ENCODE peak calls at places on chromosomes 5 and 9, in five cellular contexts. L is GM06990, G is upper lobe of right lung, X is HepG2, I is foreskin fibroblast. Q is an unnamed sample.

GRCh38 chr9:125509476-125509875 is 197.5 kb downstream of the MAPKAP1 start:
- DNase-seq in I (peak; percentile 82), G (no peak), X (no peak), L (no peak), Q (no peak)

GRCh38 chr5:38316544-38317224 is 58.3 kb downstream of the EGFLAM start:
- DNase-seq in G (no peak), I (peak; percentile 47), X (no peak), L (no peak), Q (no peak)

GRCh38 chr5:149004559-149004958 is 58.3 kb downstream of the SH3TC2 start:
- DNase-seq in I (no peak), L (no peak), X (no peak), G (no peak), Q (no peak)

GRCh38 chr5:163874431-163874830 is 369.0 kb downstream of the MAT2B start:
- DNase-seq in X (no peak), L (no peak), I (no peak), G (no peak), Q (no peak)

GRCh38 chr9:95772320-95773060 is 103.0 kb upstream of the ERCC6L2 start:
- DNase-seq in X (peak; percentile 49), G (no peak), I (peak; percentile 48), L (no peak), Q (no peak)

GRCh38 chr9:522658-523057 is 308.0 kb downstream of the DOCK8 start:
- DNase-seq in L (no peak), X (no peak), I (no peak), G (no peak), Q (no peak)

GRCh38 chr5:141383345-141383744 is 803 bp downstream of the PCDHGA7 start:
- DNase-seq in L (no peak), X (no peak), I (no peak), G (no peak), Q (no peak)

GRCh38 chr9:106441283-106441682 is 421.7 kb upstream of the ZNF462 start:
- DNase-seq in G (no peak), I (no peak), X (no peak), L (no peak), Q (no peak)

GRCh38 chr9:26945591-26945990 is 1.5 kb downstream of the PLAA start:
- DNase-seq in G (no peak), X (no peak), I (no peak), L (no peak), Q (no peak)

GRCh38 chr9:130104413-130105193 is 50.9 kb downstream of the GPR107 start:
- DNase-seq in X (no peak), L (no peak), G (no peak), I (no peak), Q (no peak)

GRCh38 chr9:130110596-130111021 is 56.9 kb downstream of the GPR107 start:
- DNase-seq in X (no peak), L (no peak), G (no peak), I (no peak), Q (no peak)

GRCh38 chr9:130110166-130110565 is 56.5 kb downstream of the GPR107 start:
- DNase-seq in G (no peak), I (no peak), X (no peak), L (no peak), Q (no peak)

GRCh38 chr9:130107955-130108354 is 54.2 kb downstream of the GPR107 start:
- DNase-seq in L (no peak), I (no peak), X (no peak), G (no peak), Q (no peak)

GRCh38 chr9:130106860-130107848 is 53.4 kb downstream of the GPR107 start:
- DNase-seq in X (peak; percentile 55), G (peak; percentile 80), I (peak; percentile 76), L (no peak), Q (peak; percentile 43)
- TF ChIP-seq CTCF in X (peak; percentile 83), G (peak; percentile 82), I (peak; percentile 74), L (peak; percentile 76), Q (peak; percentile 80)

DNA sequence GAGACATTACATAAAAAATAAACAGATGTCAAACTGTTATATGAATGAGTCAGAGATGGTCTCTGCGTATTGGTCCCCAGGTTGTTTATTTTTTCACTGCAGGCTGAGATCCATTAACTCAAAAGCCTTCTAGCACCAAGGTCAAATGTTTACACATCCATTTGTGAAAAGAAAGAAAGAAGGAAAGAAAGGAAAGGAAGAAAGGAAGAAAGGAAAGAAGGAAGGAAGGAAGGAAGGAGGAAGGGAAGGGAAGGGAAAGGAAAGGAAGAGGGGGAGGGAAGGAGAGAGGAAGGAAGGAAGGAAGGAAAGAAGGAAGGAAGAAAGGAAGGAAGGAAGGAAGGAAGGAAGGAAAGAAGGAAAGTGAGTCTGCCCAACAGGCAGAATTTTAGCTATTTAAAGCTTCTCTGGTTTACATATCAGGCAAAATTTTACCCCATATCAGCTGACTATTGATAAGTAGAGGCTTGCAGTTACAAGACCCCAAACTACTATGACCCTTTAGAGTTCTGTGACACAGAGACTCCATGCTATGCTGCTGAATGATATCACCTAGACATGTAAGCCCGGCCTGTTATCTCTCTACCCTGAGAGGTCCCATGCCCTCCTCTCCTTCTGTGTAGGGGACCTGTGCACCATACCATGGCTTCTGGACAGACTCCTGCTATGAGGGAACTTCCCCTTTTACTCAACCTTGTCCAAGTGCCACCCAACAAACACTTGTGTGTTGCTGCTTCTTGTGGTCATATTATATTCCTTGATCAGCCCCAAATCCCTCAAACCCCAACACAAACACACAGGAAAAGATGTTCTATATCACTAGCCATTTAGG is 59.0 kb downstream of the DRD1 start:
- DNase-seq in X (no peak), L (no peak), I (no peak), G (no peak), Q (no peak)
- H3K4me3 ChIP-seq in X (no peak overlapping the region), L (no peak overlapping the region), I (no peak overlapping the region), G (no peak overlapping the region), Q (no peak overlapping the region)

GRCh38 chr5:142913728-142914338 is 143.7 kb downstream of the ARHGAP26 start:
- DNase-seq in L (no peak), X (no peak), I (no peak), G (no peak), Q (no peak)

GRCh38 chr5:142911775-142912174 is 141.6 kb downstream of the ARHGAP26 start:
- DNase-seq in L (no peak), I (no peak), X (no peak), G (no peak), Q (no peak)

GRCh38 chr5:142915038-142915437 is 144.9 kb downstream of the ARHGAP26 start:
- DNase-seq in G (no peak), L (no peak), I (no peak), X (no peak), Q (no peak)

GRCh38 chr5:142918959-142919635 is 148.9 kb downstream of the ARHGAP26 start:
- DNase-seq in G (no peak), X (no peak), L (no peak), I (no peak), Q (no peak)

DNA sequence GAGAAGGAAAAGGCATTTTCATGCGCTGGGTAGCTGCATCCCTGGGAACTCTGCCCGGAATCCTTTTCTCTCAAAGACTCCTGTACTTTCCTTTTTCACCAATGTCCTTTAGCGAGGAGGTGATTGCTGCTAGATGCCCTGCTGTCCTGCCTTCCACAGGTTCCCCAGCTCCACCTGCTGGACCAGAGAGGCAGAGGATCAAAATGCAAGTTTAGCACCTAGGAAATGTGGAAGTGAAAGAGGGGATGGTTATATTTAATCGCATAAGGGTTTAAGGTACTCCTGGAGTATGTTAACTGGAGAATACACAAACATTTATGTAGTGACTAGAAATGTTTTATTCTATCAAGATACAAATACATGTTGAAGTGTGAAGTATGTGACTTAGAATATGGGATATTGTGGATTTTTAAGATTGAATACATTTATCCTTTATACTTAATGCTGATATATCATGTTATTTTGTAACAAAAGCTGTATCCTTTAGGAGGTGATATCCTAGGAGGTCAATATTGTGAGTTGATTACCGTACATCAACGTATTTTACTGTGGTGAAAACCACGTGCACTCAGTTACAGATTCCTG is 145.8 kb downstream of the ARHGAP26 start:
- DNase-seq in L (peak; percentile 22), I (no peak), X (peak; percentile 50), G (no peak), Q (no peak)
- TF ChIP-seq CTCF in L (peak; percentile 67), I (peak; percentile 72), X (peak; percentile 81), G (peak; percentile 43), Q (peak; percentile 51)

GRCh38 chr5:32403760-32404159 is 40.8 kb downstream of the ZFR start:
- DNase-seq in X (no peak), L (no peak), G (no peak), I (no peak), Q (no peak)

GRCh38 chr5:32405502-32405901 is 39.0 kb downstream of the ZFR start:
- DNase-seq in I (no peak), L (no peak), G (no peak), X (no peak), Q (no peak)

GRCh38 chr5:32410630-32411029 is 33.9 kb downstream of the ZFR start:
- DNase-seq in I (no peak), L (no peak), X (no peak), G (no peak), Q (no peak)

DNA sequence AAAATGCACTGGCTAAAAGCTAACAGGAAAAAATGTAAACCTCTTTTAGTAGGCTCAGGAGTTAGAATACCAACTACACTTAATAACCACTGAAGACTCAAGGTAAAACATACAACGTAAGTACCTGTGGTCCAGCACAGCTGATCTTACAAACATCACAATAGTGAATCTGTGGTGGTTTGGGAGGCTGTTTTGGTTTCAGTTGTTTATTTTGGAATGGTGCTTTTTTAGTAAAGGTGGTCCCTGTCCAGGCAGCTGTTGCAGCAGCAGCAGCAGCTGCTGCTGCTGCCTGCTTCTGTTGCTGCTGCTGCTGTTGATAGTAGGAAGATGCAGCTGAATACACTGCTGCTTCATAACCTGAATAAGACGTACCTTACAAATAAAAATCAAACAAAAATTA is 37.9 kb downstream of the ZFR start:
- DNase-seq in I (no peak), L (no peak), X (no peak), G (no peak), Q (peak; percentile 22)
- H3K4me3 ChIP-seq in I (no peak overlapping the region), L (no peak overlapping the region), X (no peak overlapping the region), G (no peak overlapping the region), Q (no peak overlapping the region)

Q was measured in GM12864.